ENCODE peak calls at places on chromosomes 7 and 10, in nine cellular contexts. One of them, this sample, is unnamed.

GRCh38 chr10:78383378-78383777 is 349.7 kb downstream of the RPS24 start:
- DNase-seq in heart left ventricle: no peak
- DNase-seq in sigmoid colon: no peak
- DNase-seq in transverse colon: no peak
- DNase-seq in ascending aorta: no peak
- DNase-seq in CD4-positive, CD25-positive, alpha-beta regulatory T cell: no peak
- DNase-seq in right lobe of liver: no peak
- DNase-seq in MM.1S: no peak
- DNase-seq in GM23338: no peak
- DNase-seq in this sample: no peak

GRCh38 chr10:71521504-71522290 is 125.0 kb downstream of the CDH23 start:
- DNase-seq in CD4-positive, CD25-positive, alpha-beta regulatory T cell: no peak
- DNase-seq in transverse colon: no peak
- DNase-seq in heart left ventricle: no peak
- DNase-seq in MM.1S: no peak
- DNase-seq in GM23338: no peak
- DNase-seq in right lobe of liver: no peak
- DNase-seq in ascending aorta: no peak
- DNase-seq in sigmoid colon: no peak
- DNase-seq in this sample: no peak

GRCh38 chr10:26790596-26790995 is 70.2 kb downstream of the ABI1 start:
- DNase-seq in MM.1S: no peak
- DNase-seq in ascending aorta: no peak
- DNase-seq in CD4-positive, CD25-positive, alpha-beta regulatory T cell: no peak
- DNase-seq in transverse colon: no peak
- DNase-seq in heart left ventricle: no peak
- DNase-seq in right lobe of liver: no peak
- DNase-seq in sigmoid colon: no peak
- DNase-seq in GM23338: no peak
- DNase-seq in this sample: no peak

GRCh38 chr7:30681262-30682130 is 760 bp downstream of the CRHR2 start:
- DNase-seq in CD4-positive, CD25-positive, alpha-beta regulatory T cell: no peak
- DNase-seq in transverse colon: no peak
- DNase-seq in GM23338: peak
- DNase-seq in right lobe of liver: no peak
- DNase-seq in sigmoid colon: no peak
- DNase-seq in ascending aorta: no peak
- DNase-seq in MM.1S: no peak
- DNase-seq in heart left ventricle: no peak
- DNase-seq in this sample: peak

GRCh38 chr10:129131439-129132122 is 335.5 kb upstream of the MGMT start:
- DNase-seq in transverse colon: no peak
- DNase-seq in CD4-positive, CD25-positive, alpha-beta regulatory T cell: no peak
- DNase-seq in heart left ventricle: no peak
- DNase-seq in sigmoid colon: no peak
- DNase-seq in MM.1S: no peak
- DNase-seq in GM23338: no peak
- DNase-seq in right lobe of liver: no peak
- DNase-seq in ascending aorta: no peak
- DNase-seq in this sample: peak

GRCh38 chr7:99036531-99037175 is 107.3 kb downstream of the SMURF1 start:
- DNase-seq in transverse colon: no peak
- DNase-seq in ascending aorta: peak
- DNase-seq in sigmoid colon: no peak
- DNase-seq in right lobe of liver: no peak
- DNase-seq in MM.1S: no peak
- DNase-seq in CD4-positive, CD25-positive, alpha-beta regulatory T cell: no peak
- DNase-seq in GM23338: peak
- DNase-seq in heart left ventricle: no peak
- DNase-seq in this sample: peak

GRCh38 chr7:1232623-1233327 is at the start of gene UNCX:
- DNase-seq in transverse colon: no peak
- DNase-seq in CD4-positive, CD25-positive, alpha-beta regulatory T cell: no peak
- DNase-seq in sigmoid colon: no peak
- DNase-seq in ascending aorta: no peak
- DNase-seq in GM23338: peak
- DNase-seq in MM.1S: no peak
- DNase-seq in right lobe of liver: no peak
- DNase-seq in heart left ventricle: no peak
- DNase-seq in this sample: no peak

GRCh38 chr7:22569586-22570321 is 69.8 kb upstream of the STEAP1B start:
- DNase-seq in sigmoid colon: no peak
- DNase-seq in CD4-positive, CD25-positive, alpha-beta regulatory T cell: no peak
- DNase-seq in transverse colon: peak
- DNase-seq in MM.1S: no peak
- DNase-seq in ascending aorta: peak
- DNase-seq in GM23338: no peak
- DNase-seq in right lobe of liver: no peak
- DNase-seq in heart left ventricle: no peak
- DNase-seq in this sample: no peak

GRCh38 chr10:58220769-58221448 is 46.8 kb downstream of the IPMK start:
- DNase-seq in GM23338: no peak
- DNase-seq in transverse colon: no peak
- DNase-seq in sigmoid colon: no peak
- DNase-seq in CD4-positive, CD25-positive, alpha-beta regulatory T cell: no peak
- DNase-seq in ascending aorta: no peak
- DNase-seq in heart left ventricle: no peak
- DNase-seq in MM.1S: no peak
- DNase-seq in right lobe of liver: no peak
- DNase-seq in this sample: no peak

GRCh38 chr10:84258034-84258695 is 13.3 kb downstream of the RGR start:
- DNase-seq in ascending aorta: peak
- DNase-seq in sigmoid colon: no peak
- DNase-seq in CD4-positive, CD25-positive, alpha-beta regulatory T cell: no peak
- DNase-seq in GM23338: no peak
- DNase-seq in right lobe of liver: no peak
- DNase-seq in heart left ventricle: no peak
- DNase-seq in MM.1S: no peak
- DNase-seq in transverse colon: no peak
- DNase-seq in this sample: no peak

GRCh38 chr7:156463280-156463679 is 177.3 kb upstream of the RNF32 start:
- DNase-seq in ascending aorta: peak
- DNase-seq in right lobe of liver: no peak
- DNase-seq in GM23338: no peak
- DNase-seq in CD4-positive, CD25-positive, alpha-beta regulatory T cell: no peak
- DNase-seq in transverse colon: no peak
- DNase-seq in MM.1S: no peak
- DNase-seq in heart left ventricle: no peak
- DNase-seq in sigmoid colon: no peak
- DNase-seq in this sample: no peak

GRCh38 chr10:93760490-93760889 is 2.8 kb downstream of the LGI1 start:
- DNase-seq in MM.1S: no peak
- DNase-seq in sigmoid colon: no peak
- DNase-seq in CD4-positive, CD25-positive, alpha-beta regulatory T cell: no peak
- DNase-seq in GM23338: peak
- DNase-seq in right lobe of liver: no peak
- DNase-seq in ascending aorta: no peak
- DNase-seq in heart left ventricle: no peak
- DNase-seq in transverse colon: no peak
- DNase-seq in this sample: no peak

GRCh38 chr7:147173883-147174282 is 1057.3 kb downstream of the CNTNAP2 start:
- DNase-seq in CD4-positive, CD25-positive, alpha-beta regulatory T cell: no peak
- DNase-seq in MM.1S: no peak
- DNase-seq in right lobe of liver: no peak
- DNase-seq in heart left ventricle: no peak
- DNase-seq in transverse colon: no peak
- DNase-seq in sigmoid colon: no peak
- DNase-seq in ascending aorta: no peak
- DNase-seq in GM23338: no peak
- DNase-seq in this sample: no peak

GRCh38 chr10:33365314-33365713 is 30.8 kb upstream of the NRP1 start:
- DNase-seq in transverse colon: no peak
- DNase-seq in ascending aorta: no peak
- DNase-seq in CD4-positive, CD25-positive, alpha-beta regulatory T cell: no peak
- DNase-seq in right lobe of liver: no peak
- DNase-seq in MM.1S: no peak
- DNase-seq in GM23338: no peak
- DNase-seq in heart left ventricle: no peak
- DNase-seq in sigmoid colon: no peak
- DNase-seq in this sample: no peak

GRCh38 chr7:16066805-16067459 is 354.4 kb downstream of the CRPPA start:
- DNase-seq in ascending aorta: no peak
- DNase-seq in sigmoid colon: no peak
- DNase-seq in heart left ventricle: no peak
- DNase-seq in GM23338: peak
- DNase-seq in MM.1S: no peak
- DNase-seq in transverse colon: no peak
- DNase-seq in CD4-positive, CD25-positive, alpha-beta regulatory T cell: no peak
- DNase-seq in right lobe of liver: no peak
- DNase-seq in this sample: no peak

GRCh38 chr7:70696139-70696782 is 435.7 kb upstream of the GALNT17 start:
- DNase-seq in heart left ventricle: no peak
- DNase-seq in CD4-positive, CD25-positive, alpha-beta regulatory T cell: no peak
- DNase-seq in ascending aorta: no peak
- DNase-seq in sigmoid colon: no peak
- DNase-seq in MM.1S: peak
- DNase-seq in right lobe of liver: no peak
- DNase-seq in GM23338: no peak
- DNase-seq in transverse colon: no peak
- DNase-seq in this sample: no peak

GRCh38 chr7:70694909-70695803 is 436.8 kb upstream of the GALNT17 start:
- DNase-seq in CD4-positive, CD25-positive, alpha-beta regulatory T cell: no peak
- DNase-seq in transverse colon: peak
- DNase-seq in right lobe of liver: peak
- DNase-seq in heart left ventricle: peak
- DNase-seq in MM.1S: peak
- DNase-seq in GM23338: peak
- DNase-seq in sigmoid colon: no peak
- DNase-seq in ascending aorta: no peak
- DNase-seq in this sample: peak

GRCh38 chr7:70694357-70694908 is 437.5 kb upstream of the GALNT17 start:
- DNase-seq in sigmoid colon: no peak
- DNase-seq in transverse colon: peak
- DNase-seq in ascending aorta: no peak
- DNase-seq in CD4-positive, CD25-positive, alpha-beta regulatory T cell: no peak
- DNase-seq in right lobe of liver: peak
- DNase-seq in MM.1S: peak
- DNase-seq in GM23338: peak
- DNase-seq in heart left ventricle: peak
- DNase-seq in this sample: peak

GRCh38 chr7:70693690-70694356 is 438.1 kb upstream of the GALNT17 start:
- DNase-seq in GM23338: peak
- DNase-seq in CD4-positive, CD25-positive, alpha-beta regulatory T cell: no peak
- DNase-seq in ascending aorta: peak
- DNase-seq in heart left ventricle: peak
- DNase-seq in right lobe of liver: peak
- DNase-seq in sigmoid colon: peak
- DNase-seq in transverse colon: peak
- DNase-seq in MM.1S: peak
- DNase-seq in this sample: peak

GRCh38 chr7:70695804-70696104 is 436.2 kb upstream of the GALNT17 start:
- DNase-seq in ascending aorta: no peak
- DNase-seq in CD4-positive, CD25-positive, alpha-beta regulatory T cell: no peak
- DNase-seq in transverse colon: no peak
- DNase-seq in GM23338: no peak
- DNase-seq in heart left ventricle: no peak
- DNase-seq in right lobe of liver: no peak
- DNase-seq in sigmoid colon: no peak
- DNase-seq in MM.1S: peak
- DNase-seq in this sample: no peak
- H3K27ac ChIP-seq in ascending aorta: peak
- H3K27ac ChIP-seq in CD4-positive, CD25-positive, alpha-beta regulatory T cell: no peak
- H3K27ac ChIP-seq in transverse colon: peak
- H3K27ac ChIP-seq in GM23338: no peak
- H3K27ac ChIP-seq in heart left ventricle: peak
- H3K27ac ChIP-seq in right lobe of liver: peak
- H3K27ac ChIP-seq in sigmoid colon: no peak
- H3K27ac ChIP-seq in MM.1S: peak
- H3K27ac ChIP-seq in this sample: no peak

GRCh38 chr7:77242068-77242467 is 42.4 kb upstream of the FGL2 start:
- DNase-seq in sigmoid colon: no peak
- DNase-seq in MM.1S: no peak
- DNase-seq in transverse colon: no peak
- DNase-seq in right lobe of liver: no peak
- DNase-seq in heart left ventricle: no peak
- DNase-seq in ascending aorta: no peak
- DNase-seq in CD4-positive, CD25-positive, alpha-beta regulatory T cell: no peak
- DNase-seq in GM23338: no peak
- DNase-seq in this sample: peak
- H3K27ac ChIP-seq in sigmoid colon: peak
- H3K27ac ChIP-seq in MM.1S: no peak
- H3K27ac ChIP-seq in transverse colon: peak
- H3K27ac ChIP-seq in right lobe of liver: no peak
- H3K27ac ChIP-seq in heart left ventricle: peak
- H3K27ac ChIP-seq in ascending aorta: peak
- H3K27ac ChIP-seq in CD4-positive, CD25-positive, alpha-beta regulatory T cell: no peak
- H3K27ac ChIP-seq in GM23338: no peak
- H3K27ac ChIP-seq in this sample: peak

DNA sequence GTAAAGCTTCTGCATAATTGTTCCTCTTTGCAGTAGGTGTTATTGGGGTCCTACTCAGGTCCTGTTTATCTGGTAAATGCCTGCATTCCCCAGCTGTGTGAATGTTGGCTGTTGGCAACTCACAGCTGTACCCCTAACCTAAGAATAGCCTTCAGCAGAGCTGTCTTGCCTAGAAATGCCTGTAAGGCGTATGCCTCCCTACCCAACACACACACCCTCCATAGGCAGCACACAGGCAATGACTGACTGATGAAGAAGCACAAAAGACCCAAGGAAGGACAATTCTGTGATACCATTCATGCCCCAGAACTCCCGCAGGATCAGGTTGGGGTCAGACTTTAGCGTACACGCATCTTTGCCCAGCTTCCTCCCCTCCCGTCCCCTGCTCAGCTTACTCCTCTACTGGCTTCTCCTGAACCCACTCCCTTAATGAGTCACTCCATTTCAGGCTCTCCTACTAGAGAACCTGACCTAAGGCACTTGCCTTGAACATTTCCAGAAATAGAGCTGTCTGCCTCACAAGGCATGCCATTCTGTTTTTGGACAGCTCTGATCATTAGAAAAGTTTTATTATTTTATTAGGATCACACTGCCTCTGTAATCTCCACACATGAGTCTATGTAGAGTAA is 99.2 kb upstream of the PIK3CG start:
- DNase-seq in ascending aorta: no peak
- DNase-seq in CD4-positive, CD25-positive, alpha-beta regulatory T cell: no peak
- DNase-seq in right lobe of liver: no peak
- DNase-seq in sigmoid colon: no peak
- DNase-seq in heart left ventricle: no peak
- DNase-seq in MM.1S: no peak
- DNase-seq in GM23338: no peak
- DNase-seq in transverse colon: no peak
- DNase-seq in this sample: no peak
- H3K27ac ChIP-seq in ascending aorta: no peak
- H3K27ac ChIP-seq in CD4-positive, CD25-positive, alpha-beta regulatory T cell: no peak
- H3K27ac ChIP-seq in right lobe of liver: no peak
- H3K27ac ChIP-seq in sigmoid colon: no peak
- H3K27ac ChIP-seq in heart left ventricle: no peak
- H3K27ac ChIP-seq in MM.1S: no peak
- H3K27ac ChIP-seq in GM23338: no peak
- H3K27ac ChIP-seq in transverse colon: no peak
- H3K27ac ChIP-seq in this sample: no peak

DNA sequence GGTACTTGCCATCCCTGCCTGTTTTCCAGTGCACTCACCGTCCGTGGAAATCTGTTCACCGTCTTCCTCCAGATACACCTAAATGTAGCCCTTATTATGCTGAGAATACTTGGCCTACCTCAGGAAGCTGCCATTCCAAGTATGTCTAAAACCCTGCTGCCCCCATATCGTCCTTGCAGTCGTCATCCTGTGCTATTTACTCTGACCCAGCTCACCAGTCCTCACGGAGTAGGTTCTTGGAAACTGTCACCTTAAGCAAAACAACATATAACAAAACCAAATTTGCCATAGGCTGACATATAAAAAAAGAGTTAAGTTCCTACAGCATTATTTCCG is 880 bp upstream of the PIP4K2A start:
- DNase-seq in right lobe of liver: no peak
- DNase-seq in transverse colon: no peak
- DNase-seq in MM.1S: no peak
- DNase-seq in heart left ventricle: no peak
- DNase-seq in GM23338: no peak
- DNase-seq in sigmoid colon: no peak
- DNase-seq in ascending aorta: no peak
- DNase-seq in CD4-positive, CD25-positive, alpha-beta regulatory T cell: no peak
- DNase-seq in this sample: no peak
- H3K27ac ChIP-seq in right lobe of liver: no peak
- H3K27ac ChIP-seq in transverse colon: no peak
- H3K27ac ChIP-seq in MM.1S: no peak
- H3K27ac ChIP-seq in heart left ventricle: no peak
- H3K27ac ChIP-seq in GM23338: no peak
- H3K27ac ChIP-seq in sigmoid colon: peak
- H3K27ac ChIP-seq in ascending aorta: peak
- H3K27ac ChIP-seq in CD4-positive, CD25-positive, alpha-beta regulatory T cell: peak
- H3K27ac ChIP-seq in this sample: no peak

This sample was measured in cardiac muscle cell.